ENCODE peak calls at places on chromosomes 12 and 14, in four cellular contexts. G is Peyer's patch, M is T-helper 17 cell, A is WERI-Rb-1. S is an unnamed sample.
A peak's percentile ranks its signal among the peaks of the same experiment; 100 is the strongest.

GRCh38 chr14:39230416-39230815 is 3.3 kb upstream of the MIA2 start:
- DNase-seq in M (no peak), G (no peak), A (no peak), S (no peak)

GRCh38 chr12:70283232-70283631 is 40.0 kb downstream of the CNOT2 start:
- DNase-seq in G (no peak), A (no peak), M (no peak), S (no peak)

GRCh38 chr14:97523936-97524335 is 726.8 kb downstream of the VRK1 start:
- DNase-seq in A (no peak), G (no peak), M (no peak), S (no peak)

GRCh38 chr14:76901171-76902055 is 75.2 kb downstream of the LRRC74A start:
- DNase-seq in M (no peak), A (no peak), G (no peak), S (no peak)

GRCh38 chr12:72053604-72054003 is 115.0 kb downstream of the TPH2 start:
- DNase-seq in A (no peak), G (no peak), M (no peak), S (no peak)

GRCh38 chr14:63388766-63389431 is 70.2 kb upstream of the GPHB5 start:
- DNase-seq in A (peak; percentile 68), M (no peak), G (peak; percentile 33), S (peak; percentile 80)

GRCh38 chr14:95889236-95889979 is 12.8 kb downstream of the TUNAR start:
- DNase-seq in A (no peak), M (no peak), G (peak; percentile 20), S (no peak)

GRCh38 chr12:90809941-90810340 is 145.0 kb downstream of the CCER1 start:
- DNase-seq in M (no peak), A (no peak), G (no peak), S (no peak)

GRCh38 chr12:10392394-10392930 is 2.6 kb upstream of the KLRK1 start:
- DNase-seq in G (peak; percentile 31), M (no peak), A (no peak), S (peak; percentile 30)

GRCh38 chr14:84228702-84229101 is 1301.2 kb upstream of the FLRT2 start:
- DNase-seq in A (no peak), M (no peak), G (no peak), S (no peak)

GRCh38 chr12:116441292-116441691 is 117.9 kb upstream of the MAP1LC3B2 start:
- DNase-seq in G (no peak), M (no peak), A (no peak), S (no peak)

GRCh38 chr14:94062344-94062904 is 18.6 kb downstream of the DDX24 start:
- DNase-seq in A (no peak), M (no peak), G (no peak), S (peak; percentile 10)

GRCh38 chr14:95321201-95321600 is 1.5 kb upstream of the CLMN start:
- DNase-seq in M (no peak), A (peak; percentile 43), G (no peak), S (no peak)

GRCh38 chr14:30064454-30064853 is 136.8 kb upstream of the PRKD1 start:
- DNase-seq in A (no peak), M (no peak), G (no peak), S (no peak)

GRCh38 chr12:124032265-124032886 is 59.4 kb downstream of the ZNF664 start:
- DNase-seq in A (peak; percentile 56), M (no peak), G (peak; percentile 35), S (peak; percentile 80)

GRCh38 chr12:13008741-13009380 is 8.8 kb upstream of the HEBP1 start:
- DNase-seq in G (no peak), M (no peak), A (no peak), S (no peak)

GRCh38 chr12:112822056-112822455 is 30.5 kb downstream of the RPH3A start:
- DNase-seq in M (no peak), G (no peak), A (no peak), S (no peak)

GRCh38 chr14:33704486-33704885 is 246.4 kb downstream of the EGLN3 start:
- DNase-seq in A (no peak), M (no peak), G (no peak), S (no peak)

GRCh38 chr14:77302926-77303325 is 17.8 kb downstream of the POMT2 start:
- DNase-seq in M (no peak), A (no peak), G (no peak), S (no peak)

GRCh38 chr12:106126441-106127288 is 12.1 kb downstream of the NUAK1 start:
- DNase-seq in G (no peak), A (no peak), M (no peak), S (no peak)

GRCh38 chr14:106528717-106529116 is 1002.3 kb downstream of the TMEM121 start:
- DNase-seq in G (no peak), M (no peak), A (no peak), S (no peak)

GRCh38 chr12:103800252-103800771 is 40.7 kb downstream of the NT5DC3 start:
- DNase-seq in M (no peak), G (no peak), A (no peak), S (no peak)

GRCh38 chr14:61300754-61301153 is 19.6 kb upstream of the TMEM30B start:
- DNase-seq in M (no peak), G (no peak), A (no peak), S (no peak)

GRCh38 chr12:85823436-85824179 is 12.6 kb downstream of the RASSF9 start:
- DNase-seq in M (no peak), G (no peak), A (no peak), S (no peak)

GRCh38 chr12:5040368-5040767 is 3.3 kb upstream of the KCNA5 start:
- DNase-seq in G (no peak), A (no peak), M (no peak), S (no peak)

GRCh38 chr12:88325076-88325827 is 183.1 kb downstream of the TMTC3 start:
- DNase-seq in M (no peak), G (no peak), A (no peak), S (no peak)

GRCh38 chr14:87810711-87811110 is 182.3 kb downstream of the GALC start:
- DNase-seq in A (no peak), M (no peak), G (no peak), S (no peak)

GRCh38 chr14:92217956-92218355 is 96.2 kb downstream of the CPSF2 start:
- DNase-seq in G (no peak), A (no peak), M (no peak), S (no peak)

GRCh38 chr14:78157855-78158436 is 12.2 kb upstream of the NRXN3 start:
- DNase-seq in A (no peak), G (no peak), M (no peak), S (no peak)

GRCh38 chr12:127941332-127941731 is 325.6 kb upstream of the TMEM132C start:
- DNase-seq in M (no peak), A (no peak), G (no peak), S (no peak)

GRCh38 chr12:1885082-1885596 is 33.3 kb downstream of the CACNA2D4 start:
- DNase-seq in G (no peak), M (no peak), A (no peak), S (no peak)

GRCh38 chr14:64293976-64294671 is at the start of gene ESR2:
- DNase-seq in M (no peak), G (peak; percentile 66), A (peak; percentile 67), S (peak; percentile 75)

GRCh38 chr14:102690509-102691286 is 86.6 kb upstream of the TRAF3 start:
- DNase-seq in A (no peak), G (no peak), M (no peak), S (no peak)

GRCh38 chr12:111066744-111067437 is 146.5 kb upstream of the MYL2 start:
- DNase-seq in M (no peak), G (no peak), A (no peak), S (no peak)

GRCh38 chr12:26721800-26722199 is 111.2 kb downstream of the ITPR2 start:
- DNase-seq in G (no peak), M (no peak), A (no peak), S (no peak)

GRCh38 chr14:92719421-92719820 is 29.0 kb downstream of the LGMN start:
- DNase-seq in M (no peak), G (no peak), A (no peak), S (no peak)

S was measured in D341Med.